ENCODE peak calls at places on chromosome 7, in nine cellular contexts. One of them, this sample, is unnamed.

GRCh38 chr7:26105206-26105605 is 46.8 kb upstream of the NFE2L3 start:
- DNase-seq in colonic mucosa: no peak
- DNase-seq in epithelial cell of esophagus: no peak
- DNase-seq in GM12865: no peak
- DNase-seq in AG09319: no peak
- DNase-seq in right lobe of liver: no peak
- DNase-seq in tibial artery: no peak
- DNase-seq in CD8-positive, alpha-beta T cell: no peak
- DNase-seq in glutamatergic neuron: no peak
- DNase-seq in this sample: no peak

GRCh38 chr7:101723835-101724234 is 93.6 kb upstream of the CUX1 start:
- DNase-seq in AG09319: no peak
- DNase-seq in right lobe of liver: no peak
- DNase-seq in glutamatergic neuron: no peak
- DNase-seq in tibial artery: no peak
- DNase-seq in epithelial cell of esophagus: no peak
- DNase-seq in GM12865: no peak
- DNase-seq in CD8-positive, alpha-beta T cell: no peak
- DNase-seq in colonic mucosa: no peak
- DNase-seq in this sample: no peak

GRCh38 chr7:27774717-27775328 is 34.9 kb downstream of the TAX1BP1 start:
- DNase-seq in colonic mucosa: no peak
- DNase-seq in CD8-positive, alpha-beta T cell: no peak
- DNase-seq in AG09319: peak
- DNase-seq in epithelial cell of esophagus: peak
- DNase-seq in glutamatergic neuron: no peak
- DNase-seq in GM12865: no peak
- DNase-seq in right lobe of liver: no peak
- DNase-seq in tibial artery: no peak
- DNase-seq in this sample: no peak

GRCh38 chr7:157977306-157977705 is 610.3 kb downstream of the PTPRN2 start:
- DNase-seq in right lobe of liver: peak
- DNase-seq in glutamatergic neuron: no peak
- DNase-seq in colonic mucosa: no peak
- DNase-seq in tibial artery: no peak
- DNase-seq in epithelial cell of esophagus: no peak
- DNase-seq in AG09319: no peak
- DNase-seq in CD8-positive, alpha-beta T cell: no peak
- DNase-seq in GM12865: no peak
- DNase-seq in this sample: no peak

GRCh38 chr7:72161534-72161933 is 250.6 kb downstream of the CALN1 start:
- DNase-seq in tibial artery: no peak
- DNase-seq in CD8-positive, alpha-beta T cell: no peak
- DNase-seq in epithelial cell of esophagus: no peak
- DNase-seq in right lobe of liver: no peak
- DNase-seq in colonic mucosa: no peak
- DNase-seq in GM12865: no peak
- DNase-seq in AG09319: no peak
- DNase-seq in glutamatergic neuron: peak
- DNase-seq in this sample: no peak

GRCh38 chr7:74311305-74311744 is 22.1 kb downstream of the CLIP2 start:
- DNase-seq in colonic mucosa: peak
- DNase-seq in epithelial cell of esophagus: peak
- DNase-seq in CD8-positive, alpha-beta T cell: no peak
- DNase-seq in tibial artery: no peak
- DNase-seq in GM12865: peak
- DNase-seq in right lobe of liver: no peak
- DNase-seq in AG09319: no peak
- DNase-seq in glutamatergic neuron: no peak
- DNase-seq in this sample: no peak

GRCh38 chr7:105205592-105206211 is 183.0 kb downstream of the SRPK2 start:
- DNase-seq in AG09319: no peak
- DNase-seq in colonic mucosa: no peak
- DNase-seq in GM12865: no peak
- DNase-seq in epithelial cell of esophagus: no peak
- DNase-seq in glutamatergic neuron: no peak
- DNase-seq in tibial artery: no peak
- DNase-seq in CD8-positive, alpha-beta T cell: peak
- DNase-seq in right lobe of liver: no peak
- DNase-seq in this sample: no peak

GRCh38 chr7:97026705-97027426 is 2.2 kb upstream of the DLX5 start:
- DNase-seq in CD8-positive, alpha-beta T cell: no peak
- DNase-seq in GM12865: no peak
- DNase-seq in tibial artery: no peak
- DNase-seq in glutamatergic neuron: no peak
- DNase-seq in AG09319: no peak
- DNase-seq in colonic mucosa: no peak
- DNase-seq in epithelial cell of esophagus: no peak
- DNase-seq in right lobe of liver: no peak
- DNase-seq in this sample: no peak

GRCh38 chr7:79308176-79308575 is 145.3 kb downstream of the MAGI2 start:
- DNase-seq in colonic mucosa: no peak
- DNase-seq in tibial artery: no peak
- DNase-seq in glutamatergic neuron: no peak
- DNase-seq in GM12865: no peak
- DNase-seq in CD8-positive, alpha-beta T cell: no peak
- DNase-seq in AG09319: no peak
- DNase-seq in epithelial cell of esophagus: peak
- DNase-seq in right lobe of liver: peak
- DNase-seq in this sample: no peak

GRCh38 chr7:142855756-142856564 is 1.1 kb downstream of the EPHB6 start:
- DNase-seq in AG09319: no peak
- DNase-seq in glutamatergic neuron: no peak
- DNase-seq in GM12865: no peak
- DNase-seq in colonic mucosa: peak
- DNase-seq in right lobe of liver: peak
- DNase-seq in epithelial cell of esophagus: peak
- DNase-seq in tibial artery: peak
- DNase-seq in CD8-positive, alpha-beta T cell: no peak
- DNase-seq in this sample: no peak

GRCh38 chr7:26510226-26510957 is 218.7 kb downstream of the SNX10 start:
- DNase-seq in GM12865: no peak
- DNase-seq in CD8-positive, alpha-beta T cell: no peak
- DNase-seq in tibial artery: no peak
- DNase-seq in AG09319: no peak
- DNase-seq in epithelial cell of esophagus: no peak
- DNase-seq in colonic mucosa: no peak
- DNase-seq in right lobe of liver: no peak
- DNase-seq in glutamatergic neuron: no peak
- DNase-seq in this sample: no peak

GRCh38 chr7:41630741-41631140 is 72.1 kb downstream of the INHBA start:
- DNase-seq in epithelial cell of esophagus: no peak
- DNase-seq in GM12865: peak
- DNase-seq in tibial artery: no peak
- DNase-seq in glutamatergic neuron: no peak
- DNase-seq in right lobe of liver: no peak
- DNase-seq in colonic mucosa: no peak
- DNase-seq in CD8-positive, alpha-beta T cell: no peak
- DNase-seq in AG09319: no peak
- DNase-seq in this sample: no peak

GRCh38 chr7:74457007-74457406 is 3.3 kb downstream of the GTF2IRD1 start:
- DNase-seq in glutamatergic neuron: no peak
- DNase-seq in CD8-positive, alpha-beta T cell: no peak
- DNase-seq in GM12865: no peak
- DNase-seq in colonic mucosa: no peak
- DNase-seq in AG09319: no peak
- DNase-seq in epithelial cell of esophagus: no peak
- DNase-seq in right lobe of liver: no peak
- DNase-seq in tibial artery: no peak
- DNase-seq in this sample: no peak

GRCh38 chr7:102978280-102978679 is 65.5 kb downstream of the LRRC17 start:
- DNase-seq in tibial artery: peak
- DNase-seq in right lobe of liver: no peak
- DNase-seq in colonic mucosa: no peak
- DNase-seq in CD8-positive, alpha-beta T cell: no peak
- DNase-seq in GM12865: no peak
- DNase-seq in epithelial cell of esophagus: peak
- DNase-seq in AG09319: no peak
- DNase-seq in glutamatergic neuron: no peak
- DNase-seq in this sample: no peak

GRCh38 chr7:79927116-79927515 is 207.5 kb upstream of the GNAI1 start:
- DNase-seq in epithelial cell of esophagus: no peak
- DNase-seq in AG09319: no peak
- DNase-seq in tibial artery: no peak
- DNase-seq in glutamatergic neuron: no peak
- DNase-seq in CD8-positive, alpha-beta T cell: no peak
- DNase-seq in colonic mucosa: no peak
- DNase-seq in GM12865: no peak
- DNase-seq in right lobe of liver: no peak
- DNase-seq in this sample: no peak

GRCh38 chr7:44184221-44184873 is 4.9 kb downstream of the GCK start:
- DNase-seq in GM12865: no peak
- DNase-seq in glutamatergic neuron: no peak
- DNase-seq in epithelial cell of esophagus: peak
- DNase-seq in tibial artery: no peak
- DNase-seq in colonic mucosa: no peak
- DNase-seq in right lobe of liver: no peak
- DNase-seq in CD8-positive, alpha-beta T cell: no peak
- DNase-seq in AG09319: no peak
- DNase-seq in this sample: no peak

GRCh38 chr7:119937745-119938144 is 335.2 kb upstream of the KCND2 start:
- DNase-seq in glutamatergic neuron: no peak
- DNase-seq in epithelial cell of esophagus: no peak
- DNase-seq in right lobe of liver: no peak
- DNase-seq in GM12865: no peak
- DNase-seq in colonic mucosa: no peak
- DNase-seq in tibial artery: no peak
- DNase-seq in AG09319: no peak
- DNase-seq in CD8-positive, alpha-beta T cell: no peak
- DNase-seq in this sample: no peak

GRCh38 chr7:119935418-119936025 is 337.5 kb upstream of the KCND2 start:
- DNase-seq in colonic mucosa: no peak
- DNase-seq in tibial artery: no peak
- DNase-seq in epithelial cell of esophagus: peak
- DNase-seq in AG09319: peak
- DNase-seq in CD8-positive, alpha-beta T cell: no peak
- DNase-seq in GM12865: peak
- DNase-seq in glutamatergic neuron: no peak
- DNase-seq in right lobe of liver: no peak
- DNase-seq in this sample: no peak

GRCh38 chr7:119931230-119931824 is 341.6 kb upstream of the KCND2 start:
- DNase-seq in AG09319: no peak
- DNase-seq in colonic mucosa: no peak
- DNase-seq in right lobe of liver: no peak
- DNase-seq in tibial artery: no peak
- DNase-seq in epithelial cell of esophagus: no peak
- DNase-seq in CD8-positive, alpha-beta T cell: no peak
- DNase-seq in GM12865: no peak
- DNase-seq in glutamatergic neuron: no peak
- DNase-seq in this sample: no peak

GRCh38 chr7:119936876-119937275 is 336.1 kb upstream of the KCND2 start:
- DNase-seq in right lobe of liver: no peak
- DNase-seq in epithelial cell of esophagus: no peak
- DNase-seq in colonic mucosa: no peak
- DNase-seq in glutamatergic neuron: no peak
- DNase-seq in tibial artery: no peak
- DNase-seq in GM12865: no peak
- DNase-seq in AG09319: peak
- DNase-seq in CD8-positive, alpha-beta T cell: no peak
- DNase-seq in this sample: no peak
- TF ChIP-seq CTCF in right lobe of liver: no peak
- TF ChIP-seq CTCF in epithelial cell of esophagus: no peak
- TF ChIP-seq CTCF in colonic mucosa: no peak
- TF ChIP-seq CTCF in glutamatergic neuron: no peak
- TF ChIP-seq CTCF in tibial artery: no peak
- TF ChIP-seq CTCF in GM12865: no peak
- TF ChIP-seq CTCF in AG09319: no peak
- TF ChIP-seq CTCF in CD8-positive, alpha-beta T cell: no peak
- TF ChIP-seq CTCF in this sample: no peak

GRCh38 chr7:31487476-31487875 is 26.4 kb upstream of the ITPRID1 start:
- DNase-seq in tibial artery: no peak
- DNase-seq in epithelial cell of esophagus: peak
- DNase-seq in CD8-positive, alpha-beta T cell: no peak
- DNase-seq in right lobe of liver: no peak
- DNase-seq in colonic mucosa: no peak
- DNase-seq in glutamatergic neuron: no peak
- DNase-seq in AG09319: no peak
- DNase-seq in GM12865: no peak
- DNase-seq in this sample: no peak
- TF ChIP-seq CTCF in tibial artery: no peak
- TF ChIP-seq CTCF in epithelial cell of esophagus: no peak
- TF ChIP-seq CTCF in CD8-positive, alpha-beta T cell: no peak
- TF ChIP-seq CTCF in right lobe of liver: no peak
- TF ChIP-seq CTCF in colonic mucosa: no peak
- TF ChIP-seq CTCF in glutamatergic neuron: no peak
- TF ChIP-seq CTCF in AG09319: no peak
- TF ChIP-seq CTCF in GM12865: no peak
- TF ChIP-seq CTCF in this sample: no peak

GRCh38 chr7:91852263-91852741 is 28.2 kb downstream of the MTERF1 start:
- DNase-seq in glutamatergic neuron: no peak
- DNase-seq in CD8-positive, alpha-beta T cell: no peak
- DNase-seq in epithelial cell of esophagus: peak
- DNase-seq in tibial artery: no peak
- DNase-seq in GM12865: peak
- DNase-seq in AG09319: no peak
- DNase-seq in colonic mucosa: no peak
- DNase-seq in right lobe of liver: no peak
- DNase-seq in this sample: no peak
- TF ChIP-seq CTCF in glutamatergic neuron: no peak
- TF ChIP-seq CTCF in CD8-positive, alpha-beta T cell: no peak
- TF ChIP-seq CTCF in epithelial cell of esophagus: peak
- TF ChIP-seq CTCF in tibial artery: no peak
- TF ChIP-seq CTCF in GM12865: peak
- TF ChIP-seq CTCF in AG09319: no peak
- TF ChIP-seq CTCF in colonic mucosa: no peak
- TF ChIP-seq CTCF in right lobe of liver: no peak
- TF ChIP-seq CTCF in this sample: no peak

DNA sequence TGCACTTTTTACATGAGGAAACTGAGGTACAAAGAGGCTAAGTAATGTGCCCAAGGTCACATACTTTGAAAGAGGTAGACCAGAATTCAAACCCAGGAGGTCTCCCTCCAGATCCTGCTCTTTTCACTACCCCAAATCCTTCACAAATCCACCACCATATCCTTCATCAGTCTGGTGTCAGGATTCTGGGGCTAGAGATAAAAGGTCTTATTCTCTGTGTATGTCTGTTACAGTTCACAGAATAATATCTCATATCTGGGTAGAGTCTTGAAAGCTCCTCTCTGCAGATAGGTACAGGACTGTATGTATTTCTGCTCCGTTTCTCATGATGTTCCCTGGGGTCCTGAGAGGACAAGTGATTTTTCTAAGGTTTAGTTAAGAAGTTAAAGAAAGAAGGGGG is 4.9 kb downstream of the PIK3CG start:
- DNase-seq in colonic mucosa: no peak
- DNase-seq in glutamatergic neuron: no peak
- DNase-seq in GM12865: no peak
- DNase-seq in AG09319: no peak
- DNase-seq in CD8-positive, alpha-beta T cell: no peak
- DNase-seq in epithelial cell of esophagus: no peak
- DNase-seq in tibial artery: no peak
- DNase-seq in right lobe of liver: no peak
- DNase-seq in this sample: no peak
- TF ChIP-seq CTCF in colonic mucosa: no peak
- TF ChIP-seq CTCF in glutamatergic neuron: no peak
- TF ChIP-seq CTCF in GM12865: no peak
- TF ChIP-seq CTCF in AG09319: no peak
- TF ChIP-seq CTCF in CD8-positive, alpha-beta T cell: no peak
- TF ChIP-seq CTCF in epithelial cell of esophagus: no peak
- TF ChIP-seq CTCF in tibial artery: no peak
- TF ChIP-seq CTCF in right lobe of liver: no peak
- TF ChIP-seq CTCF in this sample: no peak